ENCODE peak calls at places on chromosomes 6 and 20, in seven cellular contexts. D, M, H, L, N, Z and F are unnamed samples.

GRCh38 chr6:170089937-170090335 is 200.9 kb downstream of the DLL1 start:
- ATAC-seq in Z (peak; percentile 4), D (peak; percentile 13), H (no peak), N (peak; percentile 3), L (no peak), M (no peak), F (peak; percentile 39)

GRCh38 chr6:14499309-14499708 is 381.7 kb downstream of the CD83 start:
- ATAC-seq in L (no peak), H (no peak), M (no peak), Z (no peak), N (no peak), D (no peak), F (no peak)

GRCh38 chr6:129164032-129164431 is 281.1 kb downstream of the LAMA2 start:
- ATAC-seq in D (no peak), H (no peak), L (no peak), Z (no peak), N (no peak), M (no peak), F (peak; percentile 69)

GRCh38 chr6:131995924-131996323 is 44.8 kb upstream of the CCN2 start:
- ATAC-seq in L (no peak), D (no peak), H (peak; percentile 94), M (no peak), N (no peak), Z (no peak), F (no peak)

GRCh38 chr20:10924628-10925266 is 250.9 kb upstream of the JAG1 start:
- ATAC-seq in M (no peak), Z (no peak), H (peak; percentile 61), N (no peak), D (no peak), L (no peak), F (no peak)

GRCh38 chr6:168838000-168838399 is 397.0 kb downstream of the SMOC2 start:
- ATAC-seq in D (no peak), M (no peak), L (no peak), H (no peak), Z (no peak), N (no peak), F (no peak)

GRCh38 chr6:157830354-157831017 is 7.4 kb downstream of the SNX9 start:
- ATAC-seq in Z (no peak), M (peak; percentile 51), H (no peak), N (peak; percentile 50), D (peak; percentile 65), L (no peak), F (peak; percentile 64)

GRCh38 chr6:49868951-49869529 is 2.7 kb upstream of the CRISP1 start:
- ATAC-seq in H (no peak), N (no peak), M (no peak), Z (no peak), D (no peak), L (no peak), F (no peak)

GRCh38 chr6:90319044-90319443 is 22.4 kb upstream of the BACH2 start:
- ATAC-seq in D (peak; percentile 49), L (peak; percentile 30), Z (no peak), N (no peak), M (peak; percentile 81), H (peak; percentile 65), F (peak; percentile 84)

GRCh38 chr6:5403076-5403475 is 141.8 kb downstream of the FARS2 start:
- ATAC-seq in D (no peak), L (no peak), M (no peak), H (no peak), Z (no peak), N (no peak), F (no peak)

GRCh38 chr6:15365273-15365687 is 119.4 kb downstream of the JARID2 start:
- ATAC-seq in H (peak; percentile 89), N (peak; percentile 66), L (peak; percentile 98), D (no peak), Z (peak; percentile 91), M (peak; percentile 57), F (peak; percentile 47)

GRCh38 chr6:29992792-29993191 is 50.5 kb downstream of the HLA-A start:
- ATAC-seq in H (no peak), N (no peak), M (peak; percentile 76), L (no peak), D (no peak), Z (no peak), F (peak; percentile 91)

GRCh38 chr20:45372646-45373352 is 5.3 kb downstream of the TP53TG5 start:
- ATAC-seq in N (no peak), Z (peak; percentile 83), L (no peak), H (no peak), M (no peak), D (no peak), F (no peak)

GRCh38 chr6:103893082-103893481 is 966.6 kb downstream of the HACE1 start:
- ATAC-seq in H (no peak), Z (peak; percentile 53), D (no peak), M (no peak), N (no peak), L (no peak), F (no peak)

GRCh38 chr6:147903931-147904330 is 395.4 kb downstream of the SAMD5 start:
- ATAC-seq in H (no peak), M (no peak), L (no peak), N (no peak), Z (no peak), D (no peak), F (no peak)

GRCh38 chr6:39214846-39215639 is 14.2 kb downstream of the KCNK5 start:
- ATAC-seq in L (no peak), D (no peak), N (no peak), M (no peak), H (no peak), Z (no peak), F (no peak)

GRCh38 chr6:84255641-84256040 is 28.2 kb upstream of the CEP162 start:
- ATAC-seq in M (no peak), D (no peak), N (no peak), L (no peak), Z (no peak), H (no peak), F (no peak)

GRCh38 chr20:50133474-50134217 is 19.9 kb downstream of the PEDS1 start:
- ATAC-seq in Z (no peak), N (no peak), M (no peak), D (no peak), H (no peak), L (no peak), F (no peak)

GRCh38 chr20:1075564-1075963 is 42.8 kb upstream of the PSMF1 start:
- ATAC-seq in H (no peak), Z (no peak), L (no peak), N (no peak), D (no peak), M (peak; percentile 43), F (peak; percentile 31)

GRCh38 chr20:31497838-31498540 is 16.3 kb upstream of the HM13 start:
- ATAC-seq in D (no peak), L (no peak), N (no peak), M (no peak), Z (peak; percentile 8), H (no peak), F (no peak)

GRCh38 chr6:157964139-157964538 is 17.5 kb upstream of the SYNJ2 start:
- ATAC-seq in Z (no peak), N (no peak), D (no peak), M (peak; percentile 30), L (no peak), H (no peak), F (peak; percentile 40)

GRCh38 chr6:11364971-11365397 is 132.5 kb upstream of the NEDD9 start:
- ATAC-seq in M (no peak), L (no peak), Z (peak; percentile 85), N (no peak), D (no peak), H (no peak), F (no peak)

GRCh38 chr20:1964659-1965405 is 29.0 kb downstream of the PDYN start:
- ATAC-seq in M (peak; percentile 46), L (no peak), H (no peak), N (no peak), Z (no peak), D (no peak), F (no peak)

GRCh38 chr6:16929814-16930213 is 168.6 kb upstream of the ATXN1 start:
- ATAC-seq in H (peak; percentile 100), N (no peak), L (no peak), D (no peak), Z (no peak), M (no peak), F (no peak)

GRCh38 chr6:19569563-19569962 is 267.6 kb upstream of the ID4 start:
- ATAC-seq in D (no peak), N (no peak), M (no peak), H (no peak), Z (no peak), L (no peak), F (no peak)

GRCh38 chr6:96610019-96610418 is 47.1 kb downstream of the FHL5 start:
- ATAC-seq in D (no peak), H (no peak), Z (no peak), M (no peak), N (no peak), L (no peak), F (no peak)

GRCh38 chr6:119360262-119360915 is 10.8 kb upstream of the MAN1A1 start:
- ATAC-seq in Z (no peak), N (no peak), L (no peak), H (no peak), M (no peak), D (no peak), F (no peak)

GRCh38 chr6:129749749-129750120 is 39.8 kb upstream of the ARHGAP18 start:
- ATAC-seq in N (peak; percentile 77), D (peak; percentile 56), L (peak; percentile 67), Z (peak; percentile 54), M (peak; percentile 27), H (peak; percentile 50), F (peak; percentile 23)

GRCh38 chr20:17460119-17460518 is 71.1 kb downstream of the BFSP1 start:
- ATAC-seq in N (no peak), M (no peak), D (no peak), L (no peak), Z (no peak), H (no peak), F (no peak)

GRCh38 chr20:49207071-49207470 is 12.1 kb upstream of the DDX27 start:
- ATAC-seq in N (no peak), H (peak; percentile 49), L (no peak), D (no peak), M (peak; percentile 47), Z (no peak), F (peak; percentile 48)

GRCh38 chr6:149884215-149884614 is 13.7 kb downstream of the RAET1E start:
- ATAC-seq in M (no peak), L (no peak), N (no peak), Z (peak; percentile 40), D (no peak), H (no peak), F (no peak)

GRCh38 chr20:47173596-47174216 is 182.8 kb downstream of the ZMYND8 start:
- ATAC-seq in H (peak; percentile 37), N (no peak), L (no peak), D (no peak), Z (no peak), M (no peak), F (no peak)